ENCODE peak calls at places on chromosomes 11 and 22, in ten cellular contexts. E is heart left ventricle; N is ACHN; Y is right atrium auricular region; U is GM19239; L is bronchial epithelial cell; B is nephron progenitor cell; I is NCI-H2081; H is natural killer cell treated with Interleukin-12 subunit alpha and Interleukin-12 subunit beta and Interleukin-15 and Interleukin-18, amount 100 ng/mL, for 72 hours; Q is D341Med. T is an unnamed sample.

GRCh38 chr11:87445002-87445401 is 407.3 kb downstream of the TMEM135 start:
- DNase-seq in E (no peak), N (no peak), Y (no peak), U (no peak), L (no peak), B (no peak), I (no peak), H (no peak), Q (no peak), T (no peak)

GRCh38 chr11:9862981-9863380 is 199.1 kb downstream of the SWAP70 start:
- DNase-seq in E (no peak), N (no peak), Y (no peak), U (no peak), L (no peak), B (no peak), I (no peak), H (no peak), Q (no peak), T (no peak)

GRCh38 chr11:128835741-128836410 is 31.2 kb downstream of the KCNJ1 start:
- DNase-seq in E (peak; percentile 77), N (no peak), Y (no peak), U (no peak), L (no peak), B (no peak), I (no peak), H (no peak), Q (no peak), T (no peak)

GRCh38 chr11:2307733-2308331 is 6.0 kb downstream of the TSPAN32 start:
- DNase-seq in E (no peak), N (no peak), Y (no peak), U (no peak), L (no peak), B (no peak), I (no peak), H (peak; percentile 53), Q (no peak), T (no peak)

GRCh38 chr11:6390718-6391547 is 659 bp downstream of the SMPD1 start:
- DNase-seq in E (no peak), N (no peak), Y (no peak), U (no peak), L (no peak), B (no peak), I (no peak), H (no peak), Q (no peak), T (no peak)

GRCh38 chr22:20253161-20253560 is 15.0 kb downstream of the RTN4R start:
- DNase-seq in E (no peak), N (no peak), Y (no peak), U (no peak), L (no peak), B (no peak), I (no peak), H (no peak), Q (no peak), T (no peak)

GRCh38 chr22:46969491-46969890 is 207.0 kb downstream of the TBC1D22A start:
- DNase-seq in E (no peak), N (no peak), Y (no peak), U (peak; percentile 76), L (no peak), B (no peak), I (no peak), H (no peak), Q (no peak), T (no peak)

GRCh38 chr11:32374261-32374711 is 61.1 kb downstream of the WT1 start:
- DNase-seq in E (no peak), N (peak; percentile 4), Y (no peak), U (peak; percentile 47), L (no peak), B (peak; percentile 43), I (peak; percentile 3), H (no peak), Q (peak; percentile 69), T (no peak)

GRCh38 chr11:76149713-76150112 is 56.6 kb downstream of the WNT11 start:
- DNase-seq in E (no peak), N (no peak), Y (no peak), U (no peak), L (no peak), B (no peak), I (no peak), H (no peak), Q (no peak), T (no peak)

GRCh38 chr22:27782065-27782464 is 19.5 kb downstream of the MN1 start:
- DNase-seq in E (peak; percentile 82), N (no peak), Y (no peak), U (no peak), L (no peak), B (no peak), I (no peak), H (no peak), Q (no peak), T (no peak)

GRCh38 chr11:31118566-31118965 is 251.0 kb downstream of the DCDC1 start:
- DNase-seq in E (no peak), N (no peak), Y (no peak), U (no peak), L (no peak), B (no peak), I (no peak), H (no peak), Q (no peak), T (no peak)

GRCh38 chr11:124829986-124830385 is 29.8 kb upstream of the MSANTD2 start:
- DNase-seq in E (no peak), N (no peak), Y (no peak), U (no peak), L (no peak), B (no peak), I (no peak), H (no peak), Q (no peak), T (peak; percentile 17)

GRCh38 chr11:103091024-103091423 is 936 bp downstream of the DCUN1D5 start:
- DNase-seq in E (no peak), N (peak; percentile 12), Y (no peak), U (no peak), L (peak; percentile 10), B (no peak), I (peak; percentile 58), H (no peak), Q (no peak), T (peak; percentile 5)

GRCh38 chr22:39462443-39463147 is 5.8 kb downstream of the MGAT3 start:
- DNase-seq in E (peak; percentile 84), N (no peak), Y (no peak), U (no peak), L (no peak), B (peak; percentile 43), I (no peak), H (no peak), Q (no peak), T (no peak)